ENCODE peak calls at places on chromosomes 3 and 15, in nine cellular contexts. X is A549, L is aorta, R is Peyer's patch, O is tibial artery, G is heart left ventricle, M is H9, Y is right cardiac atrium, V is left ventricle myocardium inferior. D is an unnamed sample. For H3K9me3 and H3K4me1, the result is how much of the 10 kb centered on the place peaks cover.

GRCh38 chr15:29698030-29698701 is 124.1 kb downstream of the TJP1 start:
- DNase-seq in V (no peak), R (no peak), X (peak), M (no peak), L (no peak), Y (no peak), O (no peak), G (no peak), D (no peak)

GRCh38 chr3:54433846-54434245 is 311.5 kb downstream of the CACNA2D3 start:
- DNase-seq in O (no peak), M (peak), Y (no peak), G (no peak), R (no peak), L (no peak), V (no peak), X (no peak), D (no peak)

GRCh38 chr3:42247576-42248027 is 18.4 kb downstream of the CCK start:
- DNase-seq in V (peak), R (peak), O (no peak), Y (peak), L (no peak), M (peak), X (peak), G (no peak), D (peak)

GRCh38 chr3:155111971-155112370 is 31.9 kb downstream of the MME start:
- DNase-seq in G (no peak), L (no peak), Y (no peak), X (no peak), O (no peak), R (no peak), M (no peak), V (no peak), D (no peak)

GRCh38 chr15:52528465-52529288 is at the start of gene MYO5A:
- DNase-seq in V (peak), L (peak), M (peak), Y (peak), G (peak), O (peak), X (peak), R (peak), D (peak)

GRCh38 chr3:179929091-179929529 is 107.6 kb downstream of the PEX5L start:
- DNase-seq in Y (peak), L (no peak), V (peak), O (no peak), X (peak), R (peak), G (peak), M (peak), D (peak)

GRCh38 chr15:59298255-59298856 is 74.3 kb downstream of the MYO1E start:
- DNase-seq in X (no peak), Y (no peak), L (no peak), G (no peak), M (no peak), R (peak), V (no peak), O (no peak), D (no peak)

GRCh38 chr3:179027326-179027900 is 44.2 kb downstream of the ZMAT3 start:
- DNase-seq in R (no peak), M (no peak), G (no peak), V (no peak), Y (no peak), L (no peak), O (no peak), X (no peak), D (no peak)

GRCh38 chr15:45871121-45871855 is 236.5 kb downstream of the SQOR start:
- DNase-seq in V (no peak), L (no peak), R (no peak), G (no peak), O (no peak), X (no peak), Y (no peak), M (no peak), D (no peak)

GRCh38 chr15:98241032-98241554 is 280.6 kb downstream of the ARRDC4 start:
- DNase-seq in R (no peak), Y (no peak), L (no peak), V (no peak), O (no peak), M (no peak), X (no peak), G (no peak), D (no peak)

GRCh38 chr3:169667710-169668080 is 4.2 kb upstream of the MECOM start:
- DNase-seq in G (no peak), V (no peak), M (no peak), L (no peak), O (no peak), Y (no peak), R (no peak), X (no peak), D (no peak)

GRCh38 chr3:105744202-105744601 is 124.6 kb downstream of the CBLB start:
- DNase-seq in X (no peak), G (no peak), V (no peak), R (no peak), Y (no peak), O (no peak), L (no peak), M (no peak), D (no peak)

GRCh38 chr3:65508743-65509422 is 529.8 kb downstream of the MAGI1 start:
- DNase-seq in Y (no peak), X (no peak), R (no peak), V (no peak), O (no peak), L (no peak), M (no peak), G (no peak), D (no peak)

GRCh38 chr15:40891810-40892448 is 2.3 kb upstream of the VPS18 start:
- DNase-seq in G (no peak), L (peak), Y (peak), R (peak), O (no peak), M (peak), X (no peak), V (no peak), D (no peak)

GRCh38 chr3:129937717-129938116 is 36.8 kb upstream of the TRH start:
- DNase-seq in V (no peak), O (no peak), R (no peak), M (peak), Y (no peak), X (no peak), G (no peak), L (no peak), D (no peak)

GRCh38 chr3:47034868-47035489 is 55.5 kb downstream of the NBEAL2 start:
- DNase-seq in R (no peak), V (no peak), G (no peak), O (no peak), X (no peak), Y (no peak), M (no peak), L (no peak), D (no peak)

GRCh38 chr15:80662129-80662528 is 33.0 kb upstream of the ABHD17C start:
- DNase-seq in O (no peak), Y (no peak), V (no peak), G (no peak), M (no peak), L (no peak), X (no peak), R (no peak), D (no peak)

GRCh38 chr15:90219421-90220141 is 14.2 kb downstream of the CIB1 start:
- DNase-seq in G (no peak), Y (peak), M (peak), L (no peak), O (no peak), V (no peak), X (peak), R (peak), D (peak)

GRCh38 chr3:58693929-58694850 is 27.6 kb upstream of the FAM3D start:
- DNase-seq in R (no peak), X (no peak), O (no peak), V (no peak), G (no peak), Y (no peak), L (no peak), M (no peak), D (no peak)
- H3K9me3 ChIP-seq in R (under half), X (under half), O (under half), V (under half), G (under half), Y (under half), L (under half), M (under half), D (under half)

DNA sequence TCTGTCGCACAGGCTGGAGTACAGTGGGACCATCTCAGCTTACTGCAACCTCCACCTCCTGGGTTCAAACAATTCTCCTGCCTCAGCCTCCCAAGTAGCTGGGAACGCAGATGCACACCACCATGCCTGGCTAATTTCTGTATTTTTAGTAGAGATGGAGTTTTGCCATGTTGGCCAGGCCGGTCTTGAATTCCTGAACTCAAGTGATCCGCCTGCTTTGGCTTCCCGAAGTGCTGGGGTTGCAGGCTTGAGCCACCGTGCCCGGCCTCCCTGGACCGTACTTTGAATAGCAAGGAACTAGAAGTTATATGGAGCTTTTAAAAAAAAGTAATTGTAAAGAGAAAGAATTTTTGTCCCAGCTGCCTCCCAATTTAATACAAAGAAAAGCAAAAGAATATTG is 8.3 kb upstream of the ANKUB1 start:
- DNase-seq in X (no peak), O (no peak), M (no peak), R (no peak), L (no peak), G (no peak), Y (no peak), V (no peak), D (no peak)
- H3K27ac ChIP-seq in X (no peak), O (no peak), M (no peak), R (no peak), L (no peak), G (no peak), Y (no peak), V (no peak), D (no peak)

GRCh38 chr15:88649286-88649733 is 10.5 kb downstream of the ISG20 start:
- DNase-seq in L (no peak), R (peak), M (no peak), Y (peak), G (peak), X (no peak), O (peak), V (peak), D (peak)
- H3K4me1 ChIP-seq in L (under half), R (under half), M (under half), Y (under half), G (under half), X (under half), O (under half), V (under half), D (half or more)

GRCh38 chr15:25170113-25170731 is 215.4 kb downstream of the SNRPN start:
- DNase-seq in O (no peak), L (peak), X (no peak), V (peak), Y (peak), M (peak), G (peak), R (peak), D (no peak)
- H3K9me3 ChIP-seq in O (under half), L (under half), X (under half), V (half or more), Y (under half), M (under half), G (under half), R (under half), D (under half)

DNA sequence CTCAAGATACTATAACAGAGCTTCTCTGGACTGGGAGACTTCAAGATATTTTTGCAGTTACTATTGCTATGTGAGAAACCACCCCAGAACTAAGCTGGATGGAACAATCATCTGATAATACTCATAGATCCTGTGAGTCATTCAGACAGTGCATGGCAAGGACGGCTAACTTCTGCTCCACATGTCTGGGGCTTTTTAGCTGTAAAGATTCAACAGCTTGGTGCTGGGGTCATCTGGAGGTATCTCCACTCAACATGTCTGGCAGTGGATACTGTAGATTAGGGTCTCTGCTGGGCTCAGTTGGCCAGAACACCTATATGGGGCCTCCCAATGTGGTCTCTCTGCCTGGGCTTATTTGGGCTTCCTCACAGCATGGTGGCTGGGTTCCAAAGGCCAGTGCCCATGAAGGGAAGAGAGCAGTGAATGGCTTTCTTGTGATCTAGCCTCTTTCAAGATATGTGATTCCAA is 117.3 kb upstream of the SLC7A14 start:
- DNase-seq in M (no peak), R (no peak), X (no peak), V (no peak), G (no peak), O (no peak), Y (no peak), L (no peak), D (no peak)
- H3K27ac ChIP-seq in M (no peak), R (no peak), X (no peak), V (no peak), G (no peak), O (no peak), Y (no peak), L (no peak), D (no peak)

GRCh38 chr15:85704720-85705119 is 90.0 kb downstream of the KLHL25 start:
- DNase-seq in V (no peak), X (no peak), R (no peak), Y (no peak), L (no peak), M (no peak), G (peak), O (no peak), D (no peak)
- H3K4me1 ChIP-seq in V (half or more), X (under half), R (under half), Y (under half), L (under half), M (under half), G (half or more), O (half or more), D (half or more)

GRCh38 chr15:68972201-68973065 is 42.1 kb upstream of the NOX5 start:
- DNase-seq in M (no peak), O (no peak), G (no peak), L (no peak), V (no peak), Y (no peak), X (no peak), R (no peak), D (no peak)
- H3K9me3 ChIP-seq in M (under half), O (under half), G (under half), L (under half), V (under half), Y (under half), X (under half), R (under half), D (under half)

GRCh38 chr3:172151610-172152293 is 112.4 kb downstream of the FNDC3B start:
- DNase-seq in Y (no peak), V (no peak), O (no peak), L (no peak), G (no peak), X (no peak), R (no peak), M (no peak), D (no peak)
- H3K27ac ChIP-seq in Y (peak), V (peak), O (peak), L (peak), G (peak), X (peak), R (no peak), M (peak), D (no peak)

D was measured in CD4-positive, alpha-beta memory T cell.